ENCODE peak calls at places on chromosome 13, in five cellular contexts. C is choroid plexus epithelial cell; G is stimulated activated naive CD8-positive, alpha-beta T cell treated with anti-CD3 and anti-CD28 coated beads, Interleukin-15, Interleukin-2, amounts not matched to agents 100 U/mL and 50 U/mL, for 24 hours; A is RWPE1; D is foreskin fibroblast. Y is an unnamed sample.

GRCh38 chr13:97921146-97921776 is 32.2 kb upstream of the IPO5 start:
- DNase-seq in C (no peak), G (no peak), A (no peak), D (peak), Y (no peak)

GRCh38 chr13:41492432-41493267 is 35.3 kb downstream of the RGCC start:
- DNase-seq in C (no peak), G (no peak), A (no peak), D (no peak), Y (peak)

GRCh38 chr13:51681037-51681678 is 96.9 kb downstream of the WDFY2 start:
- DNase-seq in C (peak), G (no peak), A (peak), D (peak), Y (peak)

GRCh38 chr13:99000137-99000536 is 22.3 kb upstream of the DOCK9 start:
- DNase-seq in C (no peak), G (no peak), A (no peak), D (no peak), Y (no peak)

GRCh38 chr13:111384441-111385181 is 64.2 kb downstream of the TEX29 start:
- DNase-seq in C (no peak), G (no peak), A (no peak), D (no peak), Y (no peak)

GRCh38 chr13:44540761-44541434 is 35.2 kb downstream of the TSC22D1 start:
- DNase-seq in C (no peak), G (no peak), A (no peak), D (no peak), Y (no peak)

GRCh38 chr13:114151031-114151430 is 18.6 kb upstream of the RASA3 start:
- DNase-seq in C (no peak), G (peak), A (no peak), D (no peak), Y (no peak)

GRCh38 chr13:96091164-96091931 is 1.4 kb downstream of the HS6ST3 start:
- DNase-seq in C (peak), G (peak), A (no peak), D (peak), Y (no peak)

GRCh38 chr13:111908981-111909380 is 158.0 kb upstream of the SOX1 start:
- DNase-seq in C (no peak), G (no peak), A (no peak), D (no peak), Y (no peak)

GRCh38 chr13:35917942-35918645 is 213.1 kb downstream of the DCLK1 start:
- DNase-seq in C (no peak), G (no peak), A (no peak), D (peak), Y (no peak)

GRCh38 chr13:25249001-25249543 is 38.2 kb downstream of the MTMR6 start:
- DNase-seq in C (peak), G (no peak), A (no peak), D (peak), Y (no peak)

GRCh38 chr13:105363747-105364177 is 1171.7 kb downstream of the EFNB2 start:
- DNase-seq in C (peak), G (no peak), A (no peak), D (peak), Y (no peak)

GRCh38 chr13:94209110-94209509 is 270.4 kb downstream of the DCT start:
- DNase-seq in C (peak), G (no peak), A (no peak), D (peak), Y (no peak)

GRCh38 chr13:45615501-45616101 is at the start of gene ERICH6B:
- DNase-seq in C (peak), G (peak), A (no peak), D (peak), Y (peak)

GRCh38 chr13:75881109-75881775 is 245.1 kb downstream of the LMO7 start:
- DNase-seq in C (peak), G (no peak), A (no peak), D (no peak), Y (no peak)

GRCh38 chr13:48010698-48011097 is 9.6 kb upstream of the SUCLA2 start:
- DNase-seq in C (no peak), G (no peak), A (no peak), D (no peak), Y (no peak)

GRCh38 chr13:43865892-43866291 is 13.6 kb downstream of the CCDC122 start:
- DNase-seq in C (peak), G (no peak), A (no peak), D (peak), Y (peak)

GRCh38 chr13:20848944-20849343 is 53.6 kb downstream of the XPO4 start:
- DNase-seq in C (no peak), G (no peak), A (no peak), D (no peak), Y (no peak)

GRCh38 chr13:113560645-113561416 is 23.7 kb upstream of the TFDP1 start:
- DNase-seq in C (no peak), G (no peak), A (no peak), D (no peak), Y (no peak)

GRCh38 chr13:87122551-87122950 is 548.6 kb upstream of the SLITRK5 start:
- DNase-seq in C (peak), G (no peak), A (no peak), D (no peak), Y (peak)

Y was measured in HT1080.